ENCODE peak calls at places on chromosome 21, in six cellular contexts. T, Q, E, C, V and I are unnamed samples.

GRCh38 chr21:46077674-46078101 is 20.2 kb upstream of the COL6A2 start:
- DNase-seq in T (no peak), Q (no peak), E (no peak), C (peak; percentile 24), V (no peak), I (peak; percentile 40)

GRCh38 chr21:35324372-35325220 is 275.5 kb upstream of the RUNX1 start:
- DNase-seq in T (no peak), Q (peak; percentile 69), E (no peak), C (no peak), V (no peak), I (no peak)

GRCh38 chr21:43318841-43319781 is 107.8 kb downstream of the SIK1 start:
- DNase-seq in T (no peak), Q (no peak), E (no peak), C (no peak), V (no peak), I (no peak)

GRCh38 chr21:45488839-45489479 is 53.3 kb downstream of the SLC19A1 start:
- DNase-seq in T (no peak), Q (no peak), E (no peak), C (no peak), V (no peak), I (no peak)

GRCh38 chr21:15264084-15264483 is 199.3 kb upstream of the NRIP1 start:
- DNase-seq in T (no peak), Q (no peak), E (no peak), C (no peak), V (no peak), I (no peak)

GRCh38 chr21:28099296-28099695 is 893.4 kb downstream of the LTN1 start:
- DNase-seq in T (no peak), Q (no peak), E (no peak), C (no peak), V (no peak), I (no peak)

GRCh38 chr21:27149034-27149433 is 182.1 kb upstream of the ADAMTS5 start:
- DNase-seq in T (no peak), Q (no peak), E (no peak), C (no peak), V (no peak), I (no peak)

GRCh38 chr21:46119565-46120271 is 21.8 kb downstream of the COL6A2 start:
- DNase-seq in T (peak; percentile 19), Q (no peak), E (no peak), C (peak; percentile 26), V (no peak), I (peak; percentile 34)

GRCh38 chr21:40730051-40730760 is 116.8 kb downstream of the DSCAM start:
- DNase-seq in T (no peak), Q (no peak), E (no peak), C (no peak), V (no peak), I (no peak)

GRCh38 chr21:36255650-36256047 is 64.3 kb upstream of the MORC3 start:
- DNase-seq in T (no peak), Q (no peak), E (no peak), C (no peak), V (no peak), I (no peak)

GRCh38 chr21:46054031-46054430 is 43.9 kb upstream of the COL6A2 start:
- DNase-seq in T (no peak), Q (no peak), E (no peak), C (no peak), V (no peak), I (no peak)

GRCh38 chr21:37655601-37656300 is 260.5 kb downstream of the KCNJ6 start:
- DNase-seq in T (no peak), Q (no peak), E (no peak), C (no peak), V (no peak), I (no peak)

GRCh38 chr21:43029785-43030184 is 45.9 kb downstream of the CBS start:
- DNase-seq in T (no peak), Q (no peak), E (no peak), C (no peak), V (no peak), I (no peak)

GRCh38 chr21:38768385-38769071 is 37.2 kb upstream of the ETS2 start:
- DNase-seq in T (no peak), Q (no peak), E (no peak), C (no peak), V (no peak), I (no peak)

GRCh38 chr21:46454634-46455390 is 3.9 kb upstream of the DIP2A start:
- DNase-seq in T (no peak), Q (no peak), E (no peak), C (no peak), V (peak; percentile 23), I (no peak)

GRCh38 chr21:42375141-42375905 is 9.0 kb upstream of the TFF1 start:
- DNase-seq in T (no peak), Q (no peak), E (no peak), C (no peak), V (no peak), I (peak; percentile 32)

GRCh38 chr21:14560139-14560538 is 14.0 kb upstream of the SAMSN1 start:
- DNase-seq in T (no peak), Q (no peak), E (no peak), C (no peak), V (no peak), I (no peak)

GRCh38 chr21:25501996-25502665 is 105.2 kb downstream of the MRPL39 start:
- DNase-seq in T (no peak), Q (no peak), E (no peak), C (no peak), V (no peak), I (no peak)

GRCh38 chr21:38733973-38734546 is 71.7 kb upstream of the ETS2 start:
- DNase-seq in T (peak; percentile 37), Q (peak; percentile 47), E (peak; percentile 88), C (peak; percentile 86), V (peak; percentile 56), I (peak; percentile 89)

GRCh38 chr21:28746166-28746565 is 246.5 kb downstream of the LTN1 start:
- DNase-seq in T (no peak), Q (no peak), E (no peak), C (no peak), V (no peak), I (no peak)

GRCh38 chr21:45353200-45353599 is 51.8 kb upstream of the COL18A1 start:
- DNase-seq in T (no peak), Q (no peak), E (no peak), C (no peak), V (no peak), I (peak; percentile 6)